ENCODE peak calls at places on chromosomes 2 and 18, in seven cellular contexts. N, X, C, O, Z, H and F are unnamed samples.

GRCh38 chr2:7118606-7119503 is 201.6 kb downstream of the RNF144A start:
- DNase-seq in O (peak; percentile 37), Z (no peak), X (peak; percentile 13), N (no peak), H (peak; percentile 46), C (peak; percentile 50), F (peak; percentile 46)

GRCh38 chr18:63980896-63981454 is 11.1 kb downstream of the SERPINB8 start:
- DNase-seq in N (no peak), C (no peak), O (no peak), X (no peak), H (no peak), Z (no peak), F (no peak)

GRCh38 chr18:61435064-61435652 is 101.9 kb downstream of the CDH20 start:
- DNase-seq in C (no peak), X (peak; percentile 10), Z (no peak), N (peak; percentile 34), H (peak; percentile 49), O (peak; percentile 15), F (peak; percentile 64)

GRCh38 chr2:235763816-235764215 is 270.0 kb downstream of the AGAP1 start:
- DNase-seq in C (no peak), N (no peak), Z (no peak), H (no peak), X (no peak), O (no peak), F (no peak)

GRCh38 chr18:62524443-62525200 is 1.8 kb downstream of the ZCCHC2 start:
- DNase-seq in X (peak; percentile 45), H (peak; percentile 64), N (peak; percentile 54), Z (peak; percentile 80), C (no peak), O (peak; percentile 73), F (peak; percentile 67)

GRCh38 chr18:8705280-8705940 is at the start of gene MTCL1:
- DNase-seq in N (peak; percentile 49), O (peak; percentile 64), C (no peak), X (no peak), Z (peak; percentile 70), H (peak; percentile 52), F (peak; percentile 51)

GRCh38 chr2:10378189-10378588 is 69.9 kb downstream of the ODC1 start:
- DNase-seq in X (no peak), C (no peak), N (no peak), O (no peak), H (no peak), Z (no peak), F (no peak)

GRCh38 chr2:163401481-163401880 is 334.3 kb downstream of the FIGN start:
- DNase-seq in N (no peak), H (no peak), X (peak; percentile 13), C (no peak), Z (no peak), O (peak; percentile 58), F (no peak)

GRCh38 chr2:176100547-176101140 is 1.0 kb downstream of the HOXD12 start:
- DNase-seq in C (no peak), Z (peak; percentile 61), X (no peak), H (no peak), N (peak; percentile 31), O (no peak), F (no peak)

GRCh38 chr18:74331404-74331803 is 15.8 kb downstream of the C18orf63 start:
- DNase-seq in C (no peak), Z (no peak), H (peak; percentile 47), O (peak; percentile 54), X (peak; percentile 51), N (no peak), F (peak; percentile 53)

GRCh38 chr2:84817239-84817655 is 63.6 kb downstream of the TRABD2A start:
- DNase-seq in H (no peak), C (no peak), Z (no peak), X (no peak), N (no peak), O (no peak), F (no peak)

GRCh38 chr2:37343537-37344434 is 644 bp upstream of the QPCT start:
- DNase-seq in X (peak; percentile 73), H (no peak), Z (no peak), O (peak; percentile 67), N (no peak), C (no peak), F (peak; percentile 90)
- H3K18ac ChIP-seq in X (no peak overlapping the region), H (peak overlapping the region; percentile 31), Z (no peak overlapping the region), O (no peak overlapping the region), N (no peak overlapping the region), C (no peak overlapping the region), F (peak overlapping the region; percentile 51)

GRCh38 chr2:162298669-162299335 is 19.7 kb downstream of the IFIH1 start:
- DNase-seq in O (no peak), Z (no peak), X (no peak), N (no peak), H (no peak), C (no peak), F (no peak)
- H3K9ac ChIP-seq in O (no peak overlapping the region), Z (no peak overlapping the region), X (no peak overlapping the region), N (no peak overlapping the region), H (no peak overlapping the region), C (no peak overlapping the region), F (no peak overlapping the region)

DNA sequence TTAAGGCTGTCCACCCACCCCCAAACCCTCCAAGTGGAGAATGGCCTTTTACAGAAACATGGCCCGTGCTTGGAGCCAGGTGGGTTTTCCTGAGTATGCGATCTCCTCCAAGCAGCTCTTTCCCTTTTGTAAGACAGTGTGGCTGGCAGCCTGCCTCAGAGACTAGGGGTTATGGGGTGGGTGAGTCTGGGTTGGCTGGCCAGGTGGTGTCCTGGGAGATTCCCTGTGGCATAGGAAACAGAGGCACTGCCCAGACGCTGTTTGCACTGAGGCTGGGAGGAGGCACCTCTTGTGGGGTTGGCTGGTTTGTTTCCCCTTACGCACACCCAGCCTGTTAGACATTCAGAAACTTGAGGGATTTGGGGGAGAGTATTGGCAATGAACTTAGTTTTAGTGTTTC is 82.3 kb upstream of the MCFD2 start:
- DNase-seq in C (no peak), X (no peak), N (no peak), H (no peak), O (no peak), Z (no peak), F (no peak)
- H3K27ac ChIP-seq in C (no peak overlapping the region), X (no peak overlapping the region), N (no peak overlapping the region), H (no peak overlapping the region), O (no peak overlapping the region), Z (no peak overlapping the region), F (no peak overlapping the region)

DNA sequence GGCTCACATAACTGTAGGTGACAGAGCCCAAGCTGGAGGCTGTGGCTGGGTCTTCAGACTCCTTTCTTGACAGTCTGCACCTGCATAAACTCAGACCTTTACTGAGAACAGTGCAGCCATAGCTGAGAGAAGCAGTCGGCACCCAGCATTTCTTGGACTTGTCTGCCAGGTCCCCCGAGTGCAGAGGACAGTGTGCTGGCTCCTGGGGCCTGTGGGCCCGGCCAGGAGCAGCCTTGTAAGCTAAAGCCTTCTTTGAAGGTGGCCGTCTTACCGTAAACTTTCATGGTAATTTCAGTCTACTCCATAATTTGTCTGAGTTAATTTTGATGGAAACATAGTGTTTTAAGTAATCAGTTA is 70.9 kb downstream of the LRRFIP1 start:
- DNase-seq in X (no peak), Z (no peak), O (no peak), H (no peak), N (peak; percentile 14), C (no peak), F (no peak)
- H3K18ac ChIP-seq in X (no peak overlapping the region), Z (no peak overlapping the region), O (peak overlapping the region; percentile 5), H (no peak overlapping the region), N (no peak overlapping the region), C (no peak overlapping the region), F (no peak overlapping the region)

GRCh38 chr2:168538133-168538532 is 82.1 kb downstream of the CERS6 start:
- DNase-seq in H (no peak), O (no peak), C (no peak), N (no peak), Z (no peak), X (no peak), F (no peak)
- H3K9ac ChIP-seq in H (no peak overlapping the region), O (no peak overlapping the region), C (no peak overlapping the region), N (no peak overlapping the region), Z (no peak overlapping the region), X (no peak overlapping the region), F (no peak overlapping the region)

GRCh38 chr2:144512421-144513272 is 7.3 kb downstream of the ZEB2 start:
- DNase-seq in X (no peak), N (no peak), H (no peak), Z (no peak), O (no peak), C (no peak), F (no peak)
- H3K27ac ChIP-seq in X (peak overlapping the region; percentile 55), N (no peak overlapping the region), H (no peak overlapping the region), Z (no peak overlapping the region), O (peak overlapping the region; percentile 90), C (no peak overlapping the region), F (no peak overlapping the region)

GRCh38 chr2:197496695-197497094 is 2.9 kb downstream of the HSPD1 start:
- DNase-seq in Z (no peak), N (no peak), O (no peak), X (no peak), H (no peak), C (no peak), F (no peak)

GRCh38 chr2:197498937-197499593 is 575 bp downstream of the HSPD1 start:
- DNase-seq in N (peak; percentile 58), H (peak; percentile 62), C (peak; percentile 50), O (peak; percentile 79), X (peak; percentile 42), Z (peak; percentile 61), F (peak; percentile 66)

GRCh38 chr2:197497301-197497700 is 2.3 kb downstream of the HSPD1 start:
- DNase-seq in X (no peak), N (no peak), O (no peak), Z (no peak), C (no peak), H (peak; percentile 91), F (no peak)

GRCh38 chr2:197499594-197500502 is at the start of the genes HSPD1 and HSPE1:
- DNase-seq in H (peak; percentile 100), O (peak; percentile 100), X (peak; percentile 99), Z (peak; percentile 95), C (peak; percentile 99), N (peak; percentile 98), F (peak; percentile 100)

GRCh38 chr2:197498627-197498936 is 1.1 kb downstream of the HSPD1 start:
- DNase-seq in C (no peak), O (no peak), H (no peak), N (no peak), X (no peak), Z (no peak), F (no peak)
- H3K18ac ChIP-seq in C (no peak overlapping the region), O (no peak overlapping the region), H (peak overlapping the region; percentile 11), N (no peak overlapping the region), X (no peak overlapping the region), Z (no peak overlapping the region), F (no peak overlapping the region)

DNA sequence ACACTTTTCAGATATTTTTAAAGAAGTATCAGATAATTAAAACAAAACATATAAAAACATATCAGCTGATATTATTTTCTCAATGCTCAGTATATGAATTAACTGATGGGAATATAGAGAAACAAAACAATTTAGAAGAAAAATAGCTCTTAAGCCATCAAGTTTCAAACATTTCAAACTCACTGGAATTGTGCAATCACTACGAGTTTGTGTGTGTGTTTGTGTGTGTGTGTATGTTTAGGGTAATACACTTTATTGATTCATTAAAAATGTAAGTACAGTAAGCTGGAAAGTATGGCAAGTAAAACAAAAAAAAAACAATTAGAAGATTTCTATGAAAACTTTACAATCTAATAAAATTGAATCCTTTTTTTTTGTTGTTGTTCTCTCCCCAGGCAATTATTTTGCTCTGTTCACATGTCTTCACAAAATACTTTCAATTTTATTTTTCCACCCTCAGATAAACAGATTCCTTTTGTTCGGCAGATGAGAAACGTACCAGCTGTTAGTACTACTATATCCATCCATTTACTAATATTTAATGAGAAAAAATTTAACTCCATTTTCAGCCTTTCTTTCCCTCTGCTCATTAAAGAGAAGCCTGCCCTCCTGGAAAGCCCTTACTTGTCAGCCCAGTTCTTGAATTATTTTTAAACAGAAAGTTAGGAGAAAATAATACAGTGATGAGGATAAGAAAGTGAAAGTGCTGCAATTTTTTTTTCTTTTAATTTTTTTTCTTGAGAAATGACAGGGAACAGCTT is 87.6 kb downstream of the SLC8A1 start:
- DNase-seq in Z (no peak), O (peak; percentile 55), H (no peak), X (peak; percentile 44), N (no peak), C (no peak), F (no peak)
- H3K9ac ChIP-seq in Z (no peak overlapping the region), O (peak overlapping the region; percentile 88), H (no peak overlapping the region), X (peak overlapping the region; percentile 81), N (no peak overlapping the region), C (no peak overlapping the region), F (no peak overlapping the region)